ENCODE peak calls at places on chromosomes 3 and 15, in ten cellular contexts. U is CD8-positive, alpha-beta T cell; J is upper lobe of right lung; T is thoracic aorta; G is tibial nerve; P is DND-41; O is transverse colon; Q is heart right ventricle; D is hepatocyte; Z is ovary. K is an unnamed sample.

GRCh38 chr3:190385835-190386688 is 1.9 kb upstream of the CLDN16 start:
- DNase-seq in D (peak), U (no peak), P (no peak), T (no peak), Q (no peak), Z (no peak), O (no peak), J (no peak), G (no peak), K (no peak)

GRCh38 chr3:40895109-40895508 is 304.2 kb upstream of the CTNNB1 start:
- DNase-seq in D (no peak), Z (no peak), G (no peak), O (no peak), T (no peak), J (no peak), P (no peak), U (no peak), Q (no peak), K (no peak)

GRCh38 chr15:26974120-26974780 is 3.3 kb downstream of the GABRG3 start:
- DNase-seq in Q (no peak), G (no peak), D (peak), O (no peak), J (no peak), Z (no peak), U (no peak), P (no peak), T (no peak), K (no peak)

GRCh38 chr15:78988361-78988911 is 43.6 kb upstream of the CTSH start:
- DNase-seq in U (no peak), T (peak), Z (peak), Q (peak), P (peak), J (peak), O (peak), G (peak), D (peak), K (no peak)

GRCh38 chr3:190568036-190568435 is 54.2 kb downstream of the IL1RAP start:
- DNase-seq in G (no peak), T (no peak), J (no peak), Q (no peak), D (no peak), U (no peak), O (no peak), Z (no peak), P (no peak), K (no peak)

GRCh38 chr15:96264351-96264798 is 66.1 kb upstream of the NR2F2 start:
- DNase-seq in J (no peak), Q (no peak), U (no peak), G (no peak), Z (no peak), O (no peak), D (peak), P (no peak), T (no peak), K (no peak)

GRCh38 chr15:31517711-31518110 is 191.1 kb downstream of the KLF13 start:
- DNase-seq in T (no peak), G (no peak), Z (no peak), J (no peak), O (no peak), U (no peak), P (no peak), Q (no peak), D (no peak), K (no peak)

GRCh38 chr3:127629462-127630403 is 748 bp downstream of the PODXL2 start:
- DNase-seq in G (no peak), P (no peak), O (peak), D (no peak), T (no peak), J (peak), Q (no peak), Z (peak), U (peak), K (peak)

GRCh38 chr3:25045291-25045690 is 382.8 kb upstream of the RARB start:
- DNase-seq in P (no peak), O (peak), U (no peak), Q (peak), Z (no peak), T (no peak), G (no peak), J (no peak), D (peak), K (no peak)

GRCh38 chr3:126348308-126348920 is 8.8 kb downstream of the KLF15 start:
- DNase-seq in Q (peak), P (no peak), G (no peak), Z (peak), U (no peak), J (no peak), D (no peak), O (no peak), T (no peak), K (peak)

GRCh38 chr15:32682569-32682968 is 35.2 kb upstream of the GREM1 start:
- DNase-seq in O (no peak), P (no peak), J (no peak), T (no peak), Q (no peak), Z (no peak), U (no peak), D (peak), G (no peak), K (no peak)

GRCh38 chr3:124619887-124620599 is 110.2 kb upstream of the UMPS start:
- DNase-seq in Q (no peak), Z (no peak), J (no peak), U (no peak), T (no peak), P (no peak), D (no peak), G (no peak), O (no peak), K (no peak)

GRCh38 chr3:164222200-164222599 is 856.1 kb downstream of the SI start:
- DNase-seq in J (no peak), U (no peak), T (no peak), O (no peak), Q (no peak), Z (no peak), G (no peak), D (no peak), P (peak), K (no peak)

GRCh38 chr3:128488995-128489859 is 3.8 kb downstream of the GATA2 start:
- DNase-seq in U (no peak), O (no peak), Q (peak), Z (peak), T (no peak), G (no peak), P (no peak), J (peak), D (peak), K (peak)

GRCh38 chr3:8652323-8652987 is 7.9 kb upstream of the SSUH2 start:
- DNase-seq in G (no peak), J (no peak), O (no peak), Z (no peak), D (peak), P (no peak), Q (no peak), U (no peak), T (no peak), K (no peak)

GRCh38 chr3:8653800-8654408 is 9.3 kb upstream of the SSUH2 start:
- DNase-seq in D (no peak), P (no peak), U (no peak), J (no peak), O (no peak), Q (no peak), G (no peak), T (no peak), Z (no peak), K (no peak)

GRCh38 chr3:8656240-8656639 is 11.6 kb upstream of the SSUH2 start:
- DNase-seq in O (no peak), T (no peak), P (no peak), G (no peak), Q (no peak), Z (no peak), J (no peak), D (no peak), U (no peak), K (no peak)

GRCh38 chr3:8657804-8658311 is 13.3 kb upstream of the SSUH2 start:
- DNase-seq in O (no peak), U (no peak), T (no peak), Z (no peak), G (no peak), J (no peak), D (no peak), P (no peak), Q (no peak), K (no peak)

GRCh38 chr3:8655387-8655835 is 10.8 kb upstream of the SSUH2 start:
- DNase-seq in O (no peak), G (no peak), U (no peak), P (no peak), T (no peak), Z (no peak), J (no peak), Q (no peak), D (no peak), K (no peak)
- H3K27ac ChIP-seq in O (no peak), G (no peak), U (no peak), P (no peak), T (peak), Z (no peak), J (no peak), Q (no peak), D (peak), K (no peak)

GRCh38 chr3:158102660-158103085 is 3.5 kb downstream of the SHOX2 start:
- DNase-seq in D (no peak), J (no peak), G (no peak), O (no peak), U (no peak), Z (no peak), T (no peak), P (no peak), Q (no peak), K (no peak)
- H3K4me3 ChIP-seq in D (no peak), J (no peak), G (peak), O (no peak), U (no peak), Z (no peak), T (peak), P (no peak), Q (peak), K (no peak)

GRCh38 chr15:88949734-88950400 is 36.7 kb upstream of the MFGE8 start:
- DNase-seq in Q (no peak), J (no peak), O (no peak), P (no peak), D (no peak), U (no peak), Z (no peak), G (no peak), T (no peak), K (no peak)

GRCh38 chr15:88954431-88955277 is 41.5 kb upstream of the MFGE8 start:
- DNase-seq in G (no peak), Q (peak), U (no peak), J (no peak), O (no peak), D (peak), P (peak), Z (no peak), T (peak), K (peak)

GRCh38 chr15:88956263-88956662 is 43.1 kb upstream of the MFGE8 start:
- DNase-seq in J (no peak), G (no peak), Z (no peak), Q (no peak), T (no peak), O (no peak), P (no peak), U (no peak), D (no peak), K (no peak)

GRCh38 chr15:88950600-88951160 is 37.5 kb upstream of the MFGE8 start:
- DNase-seq in J (no peak), D (no peak), T (no peak), O (no peak), P (no peak), U (no peak), Q (no peak), Z (no peak), G (no peak), K (peak)
- TF ChIP-seq CTCF in J (no peak), D (no peak), T (no peak), O (no peak), P (no peak), U (no peak), Q (no peak), Z (no peak), G (no peak), K (peak)

GRCh38 chr15:67520976-67521769 is at the start of gene C15orf61:
- DNase-seq in U (peak), G (peak), D (peak), T (no peak), J (peak), O (peak), P (peak), Z (peak), Q (peak), K (peak)

GRCh38 chr15:67521770-67522568 is 1.0 kb downstream of the C15orf61 start:
- DNase-seq in T (no peak), D (peak), Q (peak), P (no peak), U (no peak), Z (no peak), O (no peak), J (no peak), G (no peak), K (no peak)

GRCh38 chr15:67524235-67524634 is 3.3 kb downstream of the C15orf61 start:
- DNase-seq in T (no peak), J (no peak), Z (no peak), O (no peak), Q (no peak), G (no peak), D (no peak), P (no peak), U (no peak), K (no peak)

GRCh38 chr15:67520276-67520975 is 505 bp upstream of the C15orf61 start:
- DNase-seq in G (no peak), T (no peak), P (no peak), Q (no peak), O (no peak), Z (no peak), D (no peak), U (no peak), J (no peak), K (no peak)

GRCh38 chr15:67523337-67523736 is 2.4 kb downstream of the C15orf61 start:
- DNase-seq in O (no peak), T (no peak), D (no peak), Q (no peak), J (no peak), P (no peak), G (no peak), Z (no peak), U (no peak), K (no peak)
- H3K27ac ChIP-seq in O (no peak), T (no peak), D (no peak), Q (no peak), J (no peak), P (no peak), G (no peak), Z (no peak), U (no peak), K (no peak)